ENCODE peak calls at places on chromosomes 2 and 18, in eight cellular contexts. One of them, this sample, is unnamed.

GRCh38 chr2:129191530-129191929 is 787.9 kb upstream of the RAB6C start:
- DNase-seq in CD8-positive, alpha-beta memory T cell: no peak
- DNase-seq in activated T-helper 1 cell treated with Interleukin-2 at 50 U/mL for 16 hours: no peak
- DNase-seq in caudate nucleus: no peak
- DNase-seq in fibroblast of lung: no peak
- DNase-seq in non-pigmented ciliary epithelial cell: no peak
- DNase-seq in OCI-LY7: no peak
- DNase-seq in stimulated activated naive B cell treated with anti-CD40 and anti-IgM and Interleukin-4, amounts not matched to agents 10 μg/mL and 1 μg/mL and 100 μg/mL, for 72 hours: no peak
- DNase-seq in this sample: no peak

GRCh38 chr2:200257570-200257969 is 48.9 kb upstream of the SPATS2L start:
- DNase-seq in fibroblast of lung: no peak
- DNase-seq in OCI-LY7: no peak
- DNase-seq in CD8-positive, alpha-beta memory T cell: no peak
- DNase-seq in caudate nucleus: no peak
- DNase-seq in activated T-helper 1 cell treated with Interleukin-2 at 50 U/mL for 16 hours: no peak
- DNase-seq in stimulated activated naive B cell treated with anti-CD40 and anti-IgM and Interleukin-4, amounts not matched to agents 10 μg/mL and 1 μg/mL and 100 μg/mL, for 72 hours: no peak
- DNase-seq in non-pigmented ciliary epithelial cell: no peak
- DNase-seq in this sample: no peak

GRCh38 chr2:231029563-231029962 is 7.8 kb upstream of the C2orf72 start:
- DNase-seq in OCI-LY7: no peak
- DNase-seq in stimulated activated naive B cell treated with anti-CD40 and anti-IgM and Interleukin-4, amounts not matched to agents 10 μg/mL and 1 μg/mL and 100 μg/mL, for 72 hours: no peak
- DNase-seq in caudate nucleus: peak
- DNase-seq in non-pigmented ciliary epithelial cell: no peak
- DNase-seq in activated T-helper 1 cell treated with Interleukin-2 at 50 U/mL for 16 hours: no peak
- DNase-seq in CD8-positive, alpha-beta memory T cell: no peak
- DNase-seq in fibroblast of lung: no peak
- DNase-seq in this sample: no peak

GRCh38 chr18:58045265-58046086 is 1.4 kb downstream of the NEDD4L start:
- DNase-seq in non-pigmented ciliary epithelial cell: no peak
- DNase-seq in caudate nucleus: peak
- DNase-seq in CD8-positive, alpha-beta memory T cell: peak
- DNase-seq in fibroblast of lung: peak
- DNase-seq in activated T-helper 1 cell treated with Interleukin-2 at 50 U/mL for 16 hours: no peak
- DNase-seq in OCI-LY7: no peak
- DNase-seq in stimulated activated naive B cell treated with anti-CD40 and anti-IgM and Interleukin-4, amounts not matched to agents 10 μg/mL and 1 μg/mL and 100 μg/mL, for 72 hours: peak
- DNase-seq in this sample: peak

GRCh38 chr2:163345795-163346573 is 389.8 kb downstream of the FIGN start:
- DNase-seq in CD8-positive, alpha-beta memory T cell: no peak
- DNase-seq in stimulated activated naive B cell treated with anti-CD40 and anti-IgM and Interleukin-4, amounts not matched to agents 10 μg/mL and 1 μg/mL and 100 μg/mL, for 72 hours: no peak
- DNase-seq in fibroblast of lung: peak
- DNase-seq in OCI-LY7: peak
- DNase-seq in activated T-helper 1 cell treated with Interleukin-2 at 50 U/mL for 16 hours: no peak
- DNase-seq in non-pigmented ciliary epithelial cell: no peak
- DNase-seq in caudate nucleus: no peak
- DNase-seq in this sample: peak

GRCh38 chr2:57890462-57890861 is 156.1 kb upstream of the VRK2 start:
- DNase-seq in CD8-positive, alpha-beta memory T cell: no peak
- DNase-seq in caudate nucleus: no peak
- DNase-seq in stimulated activated naive B cell treated with anti-CD40 and anti-IgM and Interleukin-4, amounts not matched to agents 10 μg/mL and 1 μg/mL and 100 μg/mL, for 72 hours: no peak
- DNase-seq in activated T-helper 1 cell treated with Interleukin-2 at 50 U/mL for 16 hours: no peak
- DNase-seq in fibroblast of lung: peak
- DNase-seq in non-pigmented ciliary epithelial cell: no peak
- DNase-seq in OCI-LY7: no peak
- DNase-seq in this sample: peak

GRCh38 chr2:118224888-118225264 is 136.6 kb downstream of the INSIG2 start:
- DNase-seq in non-pigmented ciliary epithelial cell: no peak
- DNase-seq in activated T-helper 1 cell treated with Interleukin-2 at 50 U/mL for 16 hours: no peak
- DNase-seq in fibroblast of lung: no peak
- DNase-seq in OCI-LY7: no peak
- DNase-seq in caudate nucleus: no peak
- DNase-seq in CD8-positive, alpha-beta memory T cell: peak
- DNase-seq in stimulated activated naive B cell treated with anti-CD40 and anti-IgM and Interleukin-4, amounts not matched to agents 10 μg/mL and 1 μg/mL and 100 μg/mL, for 72 hours: no peak
- DNase-seq in this sample: peak

GRCh38 chr2:74232426-74232825 is 34.0 kb downstream of the MTHFD2 start:
- DNase-seq in CD8-positive, alpha-beta memory T cell: no peak
- DNase-seq in caudate nucleus: no peak
- DNase-seq in non-pigmented ciliary epithelial cell: no peak
- DNase-seq in stimulated activated naive B cell treated with anti-CD40 and anti-IgM and Interleukin-4, amounts not matched to agents 10 μg/mL and 1 μg/mL and 100 μg/mL, for 72 hours: no peak
- DNase-seq in OCI-LY7: no peak
- DNase-seq in activated T-helper 1 cell treated with Interleukin-2 at 50 U/mL for 16 hours: no peak
- DNase-seq in fibroblast of lung: no peak
- DNase-seq in this sample: no peak

GRCh38 chr2:54575379-54575888 is 119.3 kb downstream of the SPTBN1 start:
- DNase-seq in stimulated activated naive B cell treated with anti-CD40 and anti-IgM and Interleukin-4, amounts not matched to agents 10 μg/mL and 1 μg/mL and 100 μg/mL, for 72 hours: no peak
- DNase-seq in activated T-helper 1 cell treated with Interleukin-2 at 50 U/mL for 16 hours: no peak
- DNase-seq in caudate nucleus: no peak
- DNase-seq in fibroblast of lung: peak
- DNase-seq in CD8-positive, alpha-beta memory T cell: no peak
- DNase-seq in non-pigmented ciliary epithelial cell: no peak
- DNase-seq in OCI-LY7: no peak
- DNase-seq in this sample: no peak

GRCh38 chr2:191540681-191541080 is 137.3 kb upstream of the NABP1 start:
- DNase-seq in caudate nucleus: no peak
- DNase-seq in activated T-helper 1 cell treated with Interleukin-2 at 50 U/mL for 16 hours: no peak
- DNase-seq in non-pigmented ciliary epithelial cell: no peak
- DNase-seq in CD8-positive, alpha-beta memory T cell: no peak
- DNase-seq in OCI-LY7: no peak
- DNase-seq in fibroblast of lung: no peak
- DNase-seq in stimulated activated naive B cell treated with anti-CD40 and anti-IgM and Interleukin-4, amounts not matched to agents 10 μg/mL and 1 μg/mL and 100 μg/mL, for 72 hours: no peak
- DNase-seq in this sample: no peak

GRCh38 chr2:70212298-70212948 is 21.6 kb upstream of the C2orf42 start:
- DNase-seq in CD8-positive, alpha-beta memory T cell: no peak
- DNase-seq in OCI-LY7: no peak
- DNase-seq in fibroblast of lung: no peak
- DNase-seq in non-pigmented ciliary epithelial cell: no peak
- DNase-seq in stimulated activated naive B cell treated with anti-CD40 and anti-IgM and Interleukin-4, amounts not matched to agents 10 μg/mL and 1 μg/mL and 100 μg/mL, for 72 hours: no peak
- DNase-seq in activated T-helper 1 cell treated with Interleukin-2 at 50 U/mL for 16 hours: no peak
- DNase-seq in caudate nucleus: no peak
- DNase-seq in this sample: no peak

GRCh38 chr2:146244131-146244530 is 1600.7 kb upstream of the ACVR2A start:
- DNase-seq in non-pigmented ciliary epithelial cell: no peak
- DNase-seq in caudate nucleus: no peak
- DNase-seq in activated T-helper 1 cell treated with Interleukin-2 at 50 U/mL for 16 hours: no peak
- DNase-seq in OCI-LY7: no peak
- DNase-seq in fibroblast of lung: no peak
- DNase-seq in stimulated activated naive B cell treated with anti-CD40 and anti-IgM and Interleukin-4, amounts not matched to agents 10 μg/mL and 1 μg/mL and 100 μg/mL, for 72 hours: no peak
- DNase-seq in CD8-positive, alpha-beta memory T cell: no peak
- DNase-seq in this sample: no peak

GRCh38 chr2:152710713-152711112 is 6.5 kb downstream of the PRPF40A start:
- DNase-seq in activated T-helper 1 cell treated with Interleukin-2 at 50 U/mL for 16 hours: no peak
- DNase-seq in stimulated activated naive B cell treated with anti-CD40 and anti-IgM and Interleukin-4, amounts not matched to agents 10 μg/mL and 1 μg/mL and 100 μg/mL, for 72 hours: no peak
- DNase-seq in CD8-positive, alpha-beta memory T cell: no peak
- DNase-seq in non-pigmented ciliary epithelial cell: peak
- DNase-seq in caudate nucleus: no peak
- DNase-seq in fibroblast of lung: peak
- DNase-seq in OCI-LY7: no peak
- DNase-seq in this sample: no peak

GRCh38 chr2:219207254-219207883 is 787 bp downstream of the ZFAND2B start:
- DNase-seq in OCI-LY7: no peak
- DNase-seq in CD8-positive, alpha-beta memory T cell: no peak
- DNase-seq in stimulated activated naive B cell treated with anti-CD40 and anti-IgM and Interleukin-4, amounts not matched to agents 10 μg/mL and 1 μg/mL and 100 μg/mL, for 72 hours: no peak
- DNase-seq in non-pigmented ciliary epithelial cell: no peak
- DNase-seq in caudate nucleus: no peak
- DNase-seq in fibroblast of lung: no peak
- DNase-seq in activated T-helper 1 cell treated with Interleukin-2 at 50 U/mL for 16 hours: no peak
- DNase-seq in this sample: no peak

GRCh38 chr18:32548688-32549087 is 78.0 kb upstream of the GAREM1 start:
- DNase-seq in OCI-LY7: no peak
- DNase-seq in CD8-positive, alpha-beta memory T cell: no peak
- DNase-seq in activated T-helper 1 cell treated with Interleukin-2 at 50 U/mL for 16 hours: no peak
- DNase-seq in non-pigmented ciliary epithelial cell: no peak
- DNase-seq in caudate nucleus: no peak
- DNase-seq in stimulated activated naive B cell treated with anti-CD40 and anti-IgM and Interleukin-4, amounts not matched to agents 10 μg/mL and 1 μg/mL and 100 μg/mL, for 72 hours: no peak
- DNase-seq in fibroblast of lung: no peak
- DNase-seq in this sample: no peak

GRCh38 chr18:50401888-50402287 is 27.0 kb downstream of the SKA1 start:
- DNase-seq in caudate nucleus: no peak
- DNase-seq in non-pigmented ciliary epithelial cell: no peak
- DNase-seq in fibroblast of lung: peak
- DNase-seq in stimulated activated naive B cell treated with anti-CD40 and anti-IgM and Interleukin-4, amounts not matched to agents 10 μg/mL and 1 μg/mL and 100 μg/mL, for 72 hours: no peak
- DNase-seq in OCI-LY7: no peak
- DNase-seq in activated T-helper 1 cell treated with Interleukin-2 at 50 U/mL for 16 hours: no peak
- DNase-seq in CD8-positive, alpha-beta memory T cell: no peak
- DNase-seq in this sample: no peak

GRCh38 chr2:97748397-97748796 is 35.0 kb downstream of the ZAP70 start:
- DNase-seq in OCI-LY7: peak
- DNase-seq in fibroblast of lung: no peak
- DNase-seq in activated T-helper 1 cell treated with Interleukin-2 at 50 U/mL for 16 hours: peak
- DNase-seq in stimulated activated naive B cell treated with anti-CD40 and anti-IgM and Interleukin-4, amounts not matched to agents 10 μg/mL and 1 μg/mL and 100 μg/mL, for 72 hours: peak
- DNase-seq in CD8-positive, alpha-beta memory T cell: peak
- DNase-seq in non-pigmented ciliary epithelial cell: no peak
- DNase-seq in caudate nucleus: peak
- DNase-seq in this sample: peak

GRCh38 chr2:154637426-154637825 is 61.1 kb upstream of the KCNJ3 start:
- DNase-seq in CD8-positive, alpha-beta memory T cell: no peak
- DNase-seq in non-pigmented ciliary epithelial cell: no peak
- DNase-seq in activated T-helper 1 cell treated with Interleukin-2 at 50 U/mL for 16 hours: no peak
- DNase-seq in fibroblast of lung: peak
- DNase-seq in OCI-LY7: no peak
- DNase-seq in stimulated activated naive B cell treated with anti-CD40 and anti-IgM and Interleukin-4, amounts not matched to agents 10 μg/mL and 1 μg/mL and 100 μg/mL, for 72 hours: no peak
- DNase-seq in caudate nucleus: no peak
- DNase-seq in this sample: no peak

GRCh38 chr2:65015731-65016130 is 26.5 kb downstream of the SLC1A4 start:
- DNase-seq in activated T-helper 1 cell treated with Interleukin-2 at 50 U/mL for 16 hours: no peak
- DNase-seq in CD8-positive, alpha-beta memory T cell: no peak
- DNase-seq in non-pigmented ciliary epithelial cell: no peak
- DNase-seq in caudate nucleus: no peak
- DNase-seq in OCI-LY7: no peak
- DNase-seq in stimulated activated naive B cell treated with anti-CD40 and anti-IgM and Interleukin-4, amounts not matched to agents 10 μg/mL and 1 μg/mL and 100 μg/mL, for 72 hours: no peak
- DNase-seq in fibroblast of lung: peak
- DNase-seq in this sample: no peak

GRCh38 chr2:226031078-226031937 is 631.8 kb downstream of the NYAP2 start:
- DNase-seq in activated T-helper 1 cell treated with Interleukin-2 at 50 U/mL for 16 hours: no peak
- DNase-seq in caudate nucleus: peak
- DNase-seq in stimulated activated naive B cell treated with anti-CD40 and anti-IgM and Interleukin-4, amounts not matched to agents 10 μg/mL and 1 μg/mL and 100 μg/mL, for 72 hours: no peak
- DNase-seq in fibroblast of lung: peak
- DNase-seq in OCI-LY7: no peak
- DNase-seq in non-pigmented ciliary epithelial cell: no peak
- DNase-seq in CD8-positive, alpha-beta memory T cell: no peak
- DNase-seq in this sample: no peak

GRCh38 chr18:49020621-49021021 is 69.9 kb upstream of the SMAD7 start:
- DNase-seq in caudate nucleus: no peak
- DNase-seq in CD8-positive, alpha-beta memory T cell: no peak
- DNase-seq in OCI-LY7: no peak
- DNase-seq in fibroblast of lung: peak
- DNase-seq in non-pigmented ciliary epithelial cell: no peak
- DNase-seq in activated T-helper 1 cell treated with Interleukin-2 at 50 U/mL for 16 hours: no peak
- DNase-seq in stimulated activated naive B cell treated with anti-CD40 and anti-IgM and Interleukin-4, amounts not matched to agents 10 μg/mL and 1 μg/mL and 100 μg/mL, for 72 hours: no peak
- DNase-seq in this sample: no peak

GRCh38 chr2:62536873-62537547 is 31.0 kb upstream of the TMEM17 start:
- DNase-seq in non-pigmented ciliary epithelial cell: no peak
- DNase-seq in caudate nucleus: no peak
- DNase-seq in activated T-helper 1 cell treated with Interleukin-2 at 50 U/mL for 16 hours: no peak
- DNase-seq in stimulated activated naive B cell treated with anti-CD40 and anti-IgM and Interleukin-4, amounts not matched to agents 10 μg/mL and 1 μg/mL and 100 μg/mL, for 72 hours: no peak
- DNase-seq in fibroblast of lung: no peak
- DNase-seq in OCI-LY7: no peak
- DNase-seq in CD8-positive, alpha-beta memory T cell: no peak
- DNase-seq in this sample: no peak

GRCh38 chr18:33115917-33116316 is 324.6 kb downstream of the CCDC178 start:
- DNase-seq in CD8-positive, alpha-beta memory T cell: no peak
- DNase-seq in activated T-helper 1 cell treated with Interleukin-2 at 50 U/mL for 16 hours: no peak
- DNase-seq in OCI-LY7: no peak
- DNase-seq in fibroblast of lung: no peak
- DNase-seq in caudate nucleus: no peak
- DNase-seq in non-pigmented ciliary epithelial cell: no peak
- DNase-seq in stimulated activated naive B cell treated with anti-CD40 and anti-IgM and Interleukin-4, amounts not matched to agents 10 μg/mL and 1 μg/mL and 100 μg/mL, for 72 hours: no peak
- DNase-seq in this sample: no peak